ENCODE peak calls at places on chromosomes 4 and X, in nine cellular contexts. V is stomach, U is NB4, Y is suprapubic skin, R is transverse colon, F is GM12892, B is lower leg skin, Z is body of pancreas, G is spleen. E is an unnamed sample.

GRCh38 chr4:68373513-68373912 is 23.6 kb upstream of the YTHDC1 start:
- DNase-seq in Z (peak), U (no peak), R (peak), G (peak), Y (peak), B (peak), F (peak), V (peak), E (peak)

GRCh38 chrX:17977696-17978095 is 116.6 kb upstream of the RAI2 start:
- DNase-seq in V (no peak), Z (no peak), F (no peak), G (no peak), R (no peak), U (no peak), B (no peak), Y (no peak), E (no peak)

GRCh38 chr4:4859799-4860380 is 425 bp downstream of the MSX1 start:
- DNase-seq in F (no peak), Z (no peak), Y (no peak), B (no peak), R (no peak), G (no peak), V (no peak), U (peak), E (no peak)

GRCh38 chrX:129690435-129690834 is 35.7 kb upstream of the APLN start:
- DNase-seq in F (no peak), R (no peak), Z (no peak), V (no peak), U (no peak), Y (no peak), B (no peak), G (no peak), E (no peak)

GRCh38 chrX:6227445-6227820 is 1.2 kb downstream of the NLGN4X start:
- DNase-seq in B (no peak), G (peak), U (no peak), V (no peak), R (no peak), Z (no peak), F (no peak), Y (no peak), E (no peak)

GRCh38 chrX:39936886-39937770 is 160.6 kb downstream of the BCOR start:
- DNase-seq in V (no peak), U (peak), Y (no peak), R (no peak), G (no peak), B (no peak), Z (no peak), F (no peak), E (no peak)

GRCh38 chr4:46715468-46715867 is 193.6 kb downstream of the COX7B2 start:
- DNase-seq in U (no peak), V (no peak), Y (no peak), F (no peak), R (no peak), B (no peak), Z (no peak), G (no peak), E (no peak)

GRCh38 chr4:41304221-41304620 is 47.5 kb downstream of the UCHL1 start:
- DNase-seq in V (peak), F (no peak), U (no peak), G (no peak), R (no peak), Z (no peak), B (no peak), Y (no peak), E (no peak)

GRCh38 chr4:55853484-55854046 is at the start of gene EXOC1:
- DNase-seq in R (peak), G (peak), B (peak), V (peak), Z (peak), Y (peak), U (peak), F (peak), E (peak)

GRCh38 chr4:105624530-105624929 is 72.1 kb downstream of the ARHGEF38 start:
- DNase-seq in B (no peak), F (no peak), Y (no peak), U (no peak), G (no peak), Z (peak), V (peak), R (no peak), E (peak)

GRCh38 chr4:34850426-34850825 is 1393.9 kb downstream of the ARAP2 start:
- DNase-seq in U (no peak), G (no peak), F (no peak), R (no peak), Y (no peak), Z (no peak), B (no peak), V (no peak), E (no peak)

GRCh38 chr4:38062088-38062893 is 102.1 kb downstream of the PTTG2 start:
- DNase-seq in B (peak), R (peak), V (peak), F (peak), Y (peak), Z (peak), G (no peak), U (peak), E (peak)

GRCh38 chr4:17448689-17449088 is 63.2 kb downstream of the QDPR start:
- DNase-seq in R (no peak), Z (no peak), U (peak), G (no peak), F (no peak), V (no peak), Y (no peak), B (no peak), E (no peak)

GRCh38 chrX:130778773-130779172 is 124.2 kb downstream of the ENOX2 start:
- DNase-seq in F (no peak), R (no peak), Z (no peak), Y (no peak), G (no peak), B (no peak), V (no peak), U (no peak), E (no peak)

GRCh38 chr4:38612996-38613395 is 51.0 kb upstream of the KLF3 start:
- DNase-seq in Y (no peak), F (no peak), Z (no peak), R (no peak), U (no peak), G (no peak), V (no peak), B (peak), E (no peak)

GRCh38 chrX:112734250-112734649 is 54.5 kb upstream of the LHFPL1 start:
- DNase-seq in R (no peak), Y (no peak), Z (no peak), V (no peak), B (no peak), F (no peak), G (no peak), U (peak), E (no peak)

GRCh38 chrX:152913915-152914314 is 16.0 kb downstream of the ZNF185 start:
- DNase-seq in Y (no peak), R (no peak), V (no peak), G (no peak), B (no peak), Z (no peak), U (no peak), F (no peak), E (no peak)

GRCh38 chr4:73451404-73451803 is 15.4 kb downstream of the AFP start:
- DNase-seq in F (no peak), Y (no peak), Z (peak), G (no peak), U (no peak), V (no peak), R (no peak), B (no peak), E (no peak)

GRCh38 chr4:124206779-124207605 is 505.5 kb downstream of the ANKRD50 start:
- DNase-seq in G (no peak), Z (peak), B (no peak), U (peak), V (no peak), Y (no peak), F (no peak), R (no peak), E (no peak)

GRCh38 chrX:102720237-102721168 is at the start of gene GPRASP3:
- DNase-seq in R (peak), Y (peak), G (peak), U (no peak), F (peak), V (peak), Z (peak), B (peak), E (peak)

GRCh38 chr4:169268951-169269781 is 1.6 kb downstream of the SH3RF1 start:
- DNase-seq in R (peak), V (no peak), F (no peak), G (no peak), U (no peak), Z (peak), B (no peak), Y (no peak), E (peak)

GRCh38 chr4:112648263-112649054 is 11.5 kb downstream of the LARP7 start:
- DNase-seq in R (no peak), B (no peak), Z (no peak), U (no peak), F (no peak), Y (no peak), G (no peak), V (no peak), E (no peak)

GRCh38 chr4:112649055-112649408 is 12.1 kb downstream of the LARP7 start:
- DNase-seq in Z (no peak), F (no peak), U (no peak), Y (no peak), G (no peak), R (no peak), V (no peak), B (no peak), E (no peak)

GRCh38 chr4:112645541-112646329 is 8.8 kb downstream of the LARP7 start:
- DNase-seq in B (no peak), Z (no peak), R (no peak), F (no peak), V (no peak), Y (no peak), U (no peak), G (no peak), E (no peak)

GRCh38 chr4:112646632-112647537 is 9.9 kb downstream of the LARP7 start:
- DNase-seq in V (no peak), R (no peak), F (no peak), Z (no peak), G (no peak), Y (no peak), U (no peak), B (no peak), E (no peak)

DNA sequence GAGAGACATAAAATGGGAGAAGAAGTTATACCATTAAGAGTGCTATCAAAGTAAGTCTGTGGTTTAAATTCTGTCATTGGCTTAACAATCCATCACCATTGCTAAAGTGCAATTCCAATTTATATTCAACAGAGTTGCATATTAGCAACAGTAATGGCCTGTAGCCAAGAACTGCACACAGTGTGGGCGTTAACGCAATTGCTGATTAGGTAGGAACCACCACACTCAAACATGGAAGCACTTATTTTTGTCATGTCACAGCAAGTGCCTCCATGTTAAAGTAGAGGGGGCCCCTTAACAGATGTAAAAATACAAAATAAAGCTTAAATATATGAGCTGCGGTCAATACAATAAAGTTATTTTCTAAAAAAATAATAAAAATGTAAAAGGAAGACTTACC is 10.8 kb downstream of the LARP7 start:
- DNase-seq in R (no peak), F (no peak), Y (no peak), B (no peak), V (no peak), G (no peak), Z (no peak), U (no peak), E (peak)
- TF ChIP-seq POLR2A in R (no peak), F (no peak), Y (no peak), B (no peak), V (no peak), G (no peak), Z (no peak), U (no peak), E (no peak)

GRCh38 chr4:26861434-26862186 is 969 bp downstream of the STIM2 start:
- DNase-seq in F (peak), V (peak), G (peak), R (peak), Y (peak), Z (peak), U (peak), B (peak), E (peak)
- TF ChIP-seq POLR2A in F (no peak), V (no peak), G (no peak), R (peak), Y (no peak), Z (peak), U (no peak), B (no peak), E (no peak)

DNA sequence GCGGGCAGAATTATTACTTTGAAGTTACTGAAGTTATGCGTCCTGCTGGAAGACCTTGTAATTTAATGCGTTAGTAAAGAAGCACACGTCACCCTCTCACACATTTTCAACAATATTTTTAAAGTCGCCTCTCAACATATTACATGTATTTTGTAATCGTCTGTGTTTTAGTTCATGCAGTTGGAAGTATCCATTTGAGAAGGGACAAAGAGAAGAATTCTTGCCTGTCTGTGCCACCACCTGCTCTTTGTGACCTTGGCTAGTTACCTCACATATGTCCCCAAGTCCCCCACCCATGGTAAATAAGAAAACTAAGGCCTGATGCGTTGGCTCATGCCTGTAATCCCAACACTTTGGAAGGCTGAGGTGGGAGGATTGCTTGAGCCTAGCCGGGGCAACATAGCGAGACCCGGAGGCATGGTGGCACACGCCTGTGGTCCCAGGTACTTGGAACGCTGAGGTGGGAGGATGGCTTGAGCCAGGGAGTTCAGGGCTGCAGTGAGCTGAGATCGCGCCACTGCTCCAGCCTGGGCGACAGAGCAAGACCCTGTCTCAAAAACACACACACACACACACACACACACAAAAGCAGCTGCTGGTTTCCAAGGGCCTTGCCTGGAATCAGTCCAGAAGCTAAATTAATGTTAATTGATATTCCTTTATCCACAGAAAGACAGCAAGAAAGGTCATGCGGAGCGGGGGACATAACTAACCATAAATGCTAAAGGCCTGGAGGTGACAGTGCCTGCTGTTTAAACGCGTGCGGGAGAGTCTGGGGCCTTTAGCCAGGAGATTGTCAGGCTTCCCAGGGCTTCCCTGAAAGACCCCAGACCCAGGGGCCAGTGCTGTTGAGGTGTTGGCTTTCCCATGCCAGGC is 811 bp downstream of the TMEM187 start:
- DNase-seq in U (peak), G (peak), Y (no peak), V (no peak), B (no peak), F (no peak), Z (no peak), R (no peak), E (peak)
- TF ChIP-seq POLR2A in U (no peak), G (no peak), Y (no peak), V (no peak), B (no peak), F (no peak), Z (peak), R (peak), E (no peak)

GRCh38 chrX:13094780-13095425 is 50.5 kb upstream of the FAM9C start:
- DNase-seq in U (no peak), Y (no peak), F (no peak), R (no peak), G (no peak), B (no peak), V (no peak), Z (no peak), E (no peak)
- TF ChIP-seq POLR2A in U (no peak), Y (no peak), F (no peak), R (no peak), G (no peak), B (no peak), V (no peak), Z (no peak), E (no peak)

GRCh38 chr4:122007016-122007415 is 55.2 kb upstream of the TRPC3 start:
- DNase-seq in V (no peak), R (no peak), Y (no peak), U (no peak), B (no peak), Z (no peak), F (no peak), G (no peak), E (no peak)

GRCh38 chr4:122012735-122013134 is 60.9 kb upstream of the TRPC3 start:
- DNase-seq in F (no peak), U (no peak), Z (no peak), V (no peak), R (no peak), Y (no peak), B (no peak), G (no peak), E (no peak)

GRCh38 chr4:122015203-122015602 is 63.3 kb upstream of the TRPC3 start:
- DNase-seq in Y (no peak), Z (no peak), R (no peak), F (no peak), V (no peak), B (no peak), G (no peak), U (no peak), E (no peak)

GRCh38 chr4:122009524-122009923 is 57.7 kb upstream of the TRPC3 start:
- DNase-seq in B (no peak), Z (no peak), G (no peak), Y (no peak), V (no peak), F (no peak), R (no peak), U (no peak), E (no peak)

DNA sequence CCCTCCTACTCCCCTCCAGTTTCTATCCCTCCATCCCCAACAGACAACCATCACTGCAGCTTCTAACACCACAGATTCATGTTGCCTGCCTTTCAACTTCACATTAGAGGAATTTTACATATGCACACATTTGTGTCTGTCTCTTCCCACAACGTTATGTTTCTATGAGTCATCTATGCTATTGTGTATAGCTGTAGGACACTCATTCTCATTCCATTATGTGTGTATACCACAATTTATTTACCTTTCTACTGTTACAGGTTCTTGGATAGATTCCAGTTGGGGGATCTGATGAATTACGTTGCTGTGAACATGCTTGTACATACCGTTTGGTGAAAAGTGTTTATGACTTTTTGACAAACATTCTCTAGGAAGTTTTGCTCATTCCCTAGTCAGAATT is 58.8 kb upstream of the TRPC3 start:
- DNase-seq in Y (no peak), G (no peak), R (no peak), V (no peak), B (no peak), U (no peak), Z (no peak), F (no peak), E (no peak)
- TF ChIP-seq POLR2A in Y (no peak), G (no peak), R (no peak), V (no peak), B (no peak), U (no peak), Z (no peak), F (no peak), E (no peak)

GRCh38 chr4:992297-993110 is 700 bp downstream of the SLC26A1 start:
- DNase-seq in Y (no peak), F (no peak), R (peak), G (no peak), B (no peak), V (peak), Z (peak), U (no peak), E (no peak)
- TF ChIP-seq POLR2A in Y (no peak), F (peak), R (peak), G (no peak), B (no peak), V (no peak), Z (peak), U (no peak), E (no peak)

GRCh38 chrX:107773906-107774435 is 1.6 kb downstream of the TSC22D3 start:
- DNase-seq in G (no peak), Y (no peak), V (no peak), U (no peak), Z (peak), F (no peak), R (no peak), B (peak), E (no peak)

GRCh38 chrX:107777536-107777832 is at the start of gene NCBP2L:
- DNase-seq in G (no peak), R (no peak), B (no peak), F (no peak), Z (no peak), Y (no peak), V (no peak), U (no peak), E (no peak)

GRCh38 chrX:107775000-107775733 is 420 bp downstream of the TSC22D3 start:
- DNase-seq in U (no peak), Z (no peak), Y (no peak), G (no peak), B (no peak), F (no peak), V (no peak), R (peak), E (no peak)

GRCh38 chrX:107775734-107776511 is at the start of gene TSC22D3:
- DNase-seq in B (peak), V (peak), U (peak), G (peak), Z (peak), Y (peak), R (peak), F (peak), E (peak)

GRCh38 chrX:107776649-107777535 is 641 bp upstream of the NCBP2L start:
- DNase-seq in R (peak), G (peak), U (peak), B (peak), V (peak), Z (peak), Y (peak), F (peak), E (peak)
- TF ChIP-seq POLR2A in R (no peak), G (no peak), U (no peak), B (no peak), V (no peak), Z (no peak), Y (no peak), F (no peak), E (no peak)